ENCODE peak calls at places on chromosomes 6 and 20, in seven cellular contexts. X, R, D, C, Z, P and I are unnamed samples.

GRCh38 chr6:17394192-17394611 is 807 bp downstream of the CAP2 start:
- DNase-seq in Z (no peak), C (peak), P (peak), R (no peak), D (peak), X (peak), I (peak)

GRCh38 chr6:169905041-169905807 is 153.8 kb downstream of the ERMARD start:
- DNase-seq in D (peak), P (peak), C (no peak), Z (no peak), X (peak), R (no peak), I (peak)

GRCh38 chr20:35398660-35399144 is 13.1 kb downstream of the UQCC1 start:
- DNase-seq in D (peak), C (no peak), R (no peak), X (no peak), Z (no peak), P (no peak), I (no peak)

GRCh38 chr6:49668083-49668511 is 31.5 kb upstream of the RHAG start:
- DNase-seq in Z (peak), X (no peak), R (no peak), C (no peak), D (no peak), P (no peak), I (no peak)

GRCh38 chr20:37226889-37227288 is 34.7 kb downstream of the GHRH start:
- DNase-seq in X (peak), C (no peak), Z (no peak), R (no peak), D (peak), P (peak), I (peak)

GRCh38 chr6:1624848-1625341 is 15.2 kb downstream of the FOXC1 start:
- DNase-seq in Z (no peak), X (no peak), C (no peak), D (peak), R (no peak), P (no peak), I (no peak)

GRCh38 chr6:12421596-12421995 is 131.4 kb downstream of the EDN1 start:
- DNase-seq in R (no peak), P (no peak), C (no peak), D (no peak), X (no peak), Z (no peak), I (no peak)

GRCh38 chr20:22771706-22772105 is 187.3 kb upstream of the FOXA2 start:
- DNase-seq in D (no peak), Z (no peak), X (no peak), P (no peak), R (no peak), C (no peak), I (no peak)

GRCh38 chr20:25058797-25059486 is 1.0 kb upstream of the ACSS1 start:
- DNase-seq in Z (peak), X (peak), C (no peak), D (peak), R (no peak), P (peak), I (peak)

GRCh38 chr6:41577865-41578713 is 31.9 kb downstream of the FOXP4 start:
- DNase-seq in C (peak), D (peak), P (peak), Z (no peak), R (no peak), X (no peak), I (no peak)

GRCh38 chr20:44728835-44729342 is 13.7 kb downstream of the CCN5 start:
- DNase-seq in C (peak), X (peak), Z (no peak), R (no peak), P (peak), D (peak), I (no peak)

GRCh38 chr20:47327711-47328110 is 28.8 kb downstream of the ZMYND8 start:
- DNase-seq in R (no peak), X (no peak), C (no peak), D (no peak), Z (no peak), P (no peak), I (no peak)

GRCh38 chr6:146090474-146090873 is 61.6 kb downstream of the GRM1 start:
- DNase-seq in Z (no peak), C (no peak), P (no peak), R (no peak), D (no peak), X (no peak), I (no peak)

GRCh38 chr6:5998236-5998635 is 8.5 kb downstream of the NRN1 start:
- DNase-seq in Z (no peak), R (no peak), X (no peak), C (no peak), P (no peak), D (no peak), I (no peak)

GRCh38 chr6:47481806-47482205 is 4.2 kb downstream of the CD2AP start:
- DNase-seq in Z (no peak), R (no peak), D (no peak), P (no peak), X (no peak), C (no peak), I (no peak)

GRCh38 chr6:136782021-136782770 is 10.1 kb downstream of the MAP3K5 start:
- DNase-seq in R (no peak), Z (no peak), C (no peak), X (no peak), D (peak), P (no peak), I (no peak)

DNA sequence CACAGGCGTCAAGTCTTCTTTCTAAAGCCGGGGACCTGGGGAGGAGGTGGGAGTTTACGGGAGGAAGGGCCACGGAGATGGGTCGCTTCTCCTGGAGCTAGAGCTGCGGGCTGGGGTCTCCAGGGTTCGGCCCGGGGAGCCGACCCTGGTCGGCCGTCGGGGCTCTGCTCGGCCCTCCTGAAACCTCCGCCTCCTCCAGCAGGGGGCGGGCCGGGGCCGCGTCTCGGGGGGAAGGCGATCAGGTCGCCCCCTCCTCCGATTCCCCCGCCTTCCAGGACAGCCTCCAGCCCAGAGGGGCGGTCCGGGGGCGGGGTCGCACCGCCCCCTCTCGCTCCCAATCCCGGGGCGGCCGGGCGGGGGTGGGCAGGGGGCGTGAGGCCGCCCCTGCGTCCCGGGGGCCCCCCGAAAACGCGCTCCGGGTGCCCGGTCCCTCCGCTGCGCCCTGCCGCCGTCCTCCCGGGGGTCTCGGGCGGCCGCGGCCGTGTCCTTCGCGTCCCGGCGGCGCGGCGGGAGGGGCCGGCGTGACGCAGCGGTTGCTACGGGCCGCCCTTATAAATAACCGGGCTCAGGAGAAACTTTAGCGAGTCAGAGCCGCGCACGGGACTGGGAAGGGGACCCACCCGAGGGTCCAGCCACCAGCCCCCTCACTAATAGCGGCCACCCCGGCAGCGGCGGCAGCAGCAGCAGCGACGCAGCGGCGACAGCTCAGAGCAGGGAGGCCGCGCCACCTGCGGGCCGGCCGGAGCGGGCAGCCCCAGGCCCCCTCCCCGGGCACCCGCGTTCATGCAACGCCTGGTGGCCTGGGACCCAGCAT is at the start of gene CEBPB:
- DNase-seq in P (peak), X (peak), Z (peak), R (peak), D (peak), C (peak), I (peak)
- TF ChIP-seq POLR2A in P (peak), X (peak), Z (peak), R (peak), D (peak), C (peak), I (peak)

DNA sequence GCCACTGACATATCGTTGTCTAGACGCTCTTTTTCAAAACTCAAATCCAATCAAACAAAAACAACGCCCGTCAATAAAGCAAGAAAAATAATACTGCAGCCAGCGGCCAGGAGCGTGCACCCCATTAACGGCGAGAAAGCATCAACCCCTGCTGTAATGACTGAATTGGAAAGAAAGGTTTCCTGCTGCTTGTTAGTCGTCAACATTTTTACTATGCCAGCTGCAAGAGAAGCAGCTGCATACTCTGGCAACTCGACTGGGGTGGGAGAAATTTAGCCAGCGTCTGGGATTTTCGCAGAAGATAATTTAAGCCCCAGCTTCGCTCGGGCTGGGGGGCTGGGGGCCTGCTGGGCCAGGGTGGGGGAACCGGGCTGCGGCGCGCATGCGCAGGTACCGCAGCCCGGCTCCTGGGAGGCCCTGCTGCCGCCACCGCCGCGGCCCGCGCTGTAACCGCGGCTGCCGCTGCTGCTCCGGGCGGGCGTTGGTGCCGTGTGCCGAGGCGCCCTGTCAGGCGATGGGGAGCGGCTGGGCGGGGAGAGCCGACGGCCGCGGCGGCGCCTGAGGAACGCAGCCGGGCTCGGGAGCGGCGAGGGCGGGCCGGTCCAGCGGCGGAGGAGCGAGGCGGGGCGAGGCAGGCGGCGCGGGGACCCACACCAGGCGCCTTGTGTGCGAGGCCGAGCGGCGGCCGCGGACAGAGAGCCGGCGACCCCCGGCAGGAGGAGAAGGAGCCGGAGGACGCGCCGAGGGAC is 732 bp upstream of the STXBP5 start:
- DNase-seq in D (peak), X (peak), Z (peak), P (peak), R (peak), C (peak), I (peak)
- TF ChIP-seq POLR2A in D (no peak), X (no peak), Z (no peak), P (peak), R (peak), C (peak), I (no peak)

DNA sequence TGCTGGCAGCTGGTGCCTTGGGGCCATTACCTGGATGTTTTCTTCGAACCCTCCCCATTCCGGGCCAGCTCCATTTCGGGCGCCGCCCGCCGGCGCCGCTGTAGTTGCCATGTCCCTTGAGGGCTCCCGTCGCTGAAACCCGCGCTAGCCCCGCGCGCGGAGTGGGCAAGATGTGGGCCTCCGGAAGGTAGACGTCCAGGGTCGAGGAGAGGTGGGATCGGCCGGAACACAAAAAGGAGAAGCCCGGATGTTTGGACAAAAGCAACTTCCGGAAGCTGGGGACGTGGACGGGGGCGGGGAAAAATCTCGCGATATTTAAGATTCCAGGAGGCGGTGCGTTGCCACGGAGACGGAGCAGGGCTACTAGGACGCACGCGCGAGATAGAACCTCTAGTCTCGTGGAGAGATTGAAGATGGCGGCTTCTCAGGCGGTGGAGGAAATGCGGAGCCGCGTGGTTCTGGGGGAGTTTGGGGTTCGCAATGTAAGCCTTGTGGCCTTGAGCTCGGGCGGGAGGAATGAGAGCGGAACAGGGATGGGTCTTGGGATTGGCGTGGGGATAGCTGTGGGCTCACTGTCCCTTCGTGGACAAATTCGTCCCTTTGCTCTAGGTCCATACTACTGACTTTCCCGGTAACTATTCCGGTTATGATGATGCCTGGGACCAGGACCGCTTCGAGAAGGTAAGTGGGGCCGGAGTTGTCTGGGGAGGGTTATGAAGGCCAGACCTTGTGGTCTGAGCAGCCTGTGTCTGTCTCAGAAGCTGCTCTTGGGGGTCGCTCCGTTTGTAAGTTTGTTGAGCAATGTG is at the start of the genes POLR1C and YIPF3:
- DNase-seq in R (peak), X (peak), D (peak), C (peak), P (peak), Z (peak), I (peak)
- TF ChIP-seq POLR2A in R (peak), X (no peak), D (peak), C (peak), P (peak), Z (peak), I (no peak)

GRCh38 chr20:62307226-62308101 is 4.7 kb downstream of the ADRM1 start:
- DNase-seq in P (peak), C (no peak), Z (no peak), X (no peak), R (no peak), D (no peak), I (no peak)
- TF ChIP-seq POLR2A in P (no peak), C (no peak), Z (no peak), X (no peak), R (no peak), D (no peak), I (no peak)

DNA sequence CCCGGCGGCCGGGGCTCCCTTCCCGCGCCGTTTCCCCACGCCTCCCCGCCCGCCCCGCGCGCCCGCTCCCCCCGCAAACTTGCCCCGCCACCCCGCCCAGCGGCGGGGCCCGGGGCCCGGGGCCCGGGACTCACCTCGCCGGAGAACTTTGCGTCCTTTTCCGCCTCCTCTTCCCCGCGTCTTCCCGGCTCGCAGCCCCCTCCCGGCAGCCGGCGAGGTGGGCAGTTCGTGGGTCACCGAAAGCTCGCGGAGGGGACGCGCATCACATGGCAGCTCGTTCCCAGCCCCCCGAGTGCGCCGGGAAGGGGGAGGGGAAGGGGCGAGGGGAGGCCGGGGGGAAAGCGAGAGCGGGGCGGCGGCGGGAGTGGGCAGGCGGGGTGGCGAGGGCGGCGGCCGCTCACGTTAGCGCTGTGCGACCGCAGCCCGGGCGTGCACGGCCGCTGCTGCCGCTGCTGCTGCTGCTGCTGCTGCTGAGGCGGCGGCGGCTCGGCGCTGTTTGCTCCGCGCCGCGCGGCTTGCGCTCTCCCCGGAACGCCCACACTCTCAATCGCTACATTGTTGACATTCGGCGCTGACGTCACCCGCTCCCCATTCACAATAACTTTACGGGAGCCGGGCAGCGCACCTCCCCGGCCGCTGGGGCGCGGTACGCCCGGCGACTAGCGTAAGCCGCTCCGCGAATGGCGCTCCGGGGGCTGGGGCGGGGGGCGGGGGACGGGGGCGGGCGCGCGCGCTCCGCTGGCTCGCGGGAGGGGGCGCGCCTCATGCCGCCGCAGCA is at the start of gene BACH2:
- DNase-seq in P (peak), X (peak), D (peak), Z (peak), C (peak), R (peak), I (peak)
- TF ChIP-seq POLR2A in P (peak), X (no peak), D (peak), Z (no peak), C (no peak), R (no peak), I (no peak)

GRCh38 chr20:38812915-38813573 is 7.5 kb downstream of the PPP1R16B start:
- DNase-seq in P (no peak), Z (no peak), D (no peak), C (no peak), X (no peak), R (no peak), I (no peak)

GRCh38 chr20:38811769-38812168 is 6.3 kb downstream of the PPP1R16B start:
- DNase-seq in Z (no peak), C (no peak), X (no peak), P (no peak), D (no peak), R (no peak), I (no peak)

GRCh38 chr20:38810926-38811325 is 5.4 kb downstream of the PPP1R16B start:
- DNase-seq in R (no peak), X (no peak), Z (no peak), D (no peak), P (no peak), C (no peak), I (no peak)

GRCh38 chr20:38809942-38810341 is 4.4 kb downstream of the PPP1R16B start:
- DNase-seq in C (no peak), D (no peak), Z (no peak), P (no peak), R (no peak), X (no peak), I (no peak)

DNA sequence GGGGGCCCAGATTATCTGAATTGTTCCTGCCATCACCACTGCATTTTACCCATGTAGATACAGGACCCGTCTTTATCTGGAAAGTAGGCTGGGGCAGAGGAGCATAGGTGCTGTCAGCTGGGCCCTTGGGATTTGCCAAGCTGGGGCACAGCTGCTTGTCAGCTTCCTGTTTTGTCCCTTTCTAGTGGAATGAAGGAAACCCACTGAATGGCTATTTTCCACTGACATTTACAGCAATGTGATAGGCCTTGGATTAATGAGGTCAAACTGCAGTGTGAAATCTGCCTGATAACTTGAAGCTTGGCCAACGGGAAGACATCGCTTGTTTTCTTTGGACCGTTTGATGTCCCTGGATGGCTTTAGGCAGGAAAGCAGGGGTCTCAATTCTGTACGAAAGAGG is 6.7 kb downstream of the PPP1R16B start:
- DNase-seq in X (no peak), Z (no peak), C (no peak), R (no peak), P (no peak), D (no peak), I (no peak)
- TF ChIP-seq POLR2A in X (no peak), Z (no peak), C (no peak), R (no peak), P (no peak), D (no peak), I (no peak)